ENCODE peak calls at places on chromosomes 16 and 17, in four cellular contexts. Z is RWPE1, S is cardiac muscle cell, R is suprapubic skin. B is an unnamed sample.

GRCh38 chr17:19728114-19728495 is 11.7 kb upstream of the SLC47A2 start:
- DNase-seq in Z (peak; percentile 58), S (peak; percentile 81), R (peak; percentile 95), B (peak; percentile 16)

GRCh38 chr17:67035131-67036083 is 8.9 kb upstream of the CACNG1 start:
- DNase-seq in Z (no peak), S (no peak), R (no peak), B (no peak)

GRCh38 chr17:81395600-81396277 is 482 bp downstream of the BAHCC1 start:
- DNase-seq in Z (no peak), S (no peak), R (no peak), B (no peak)

GRCh38 chr17:17157041-17157440 is 49.1 kb downstream of the PLD6 start:
- DNase-seq in Z (no peak), S (no peak), R (no peak), B (no peak)

GRCh38 chr17:63434951-63435571 is 11.0 kb downstream of the CYB561 start:
- DNase-seq in Z (peak; percentile 80), S (no peak), R (no peak), B (no peak)

GRCh38 chr17:79981661-79982101 is 54.0 kb downstream of the TBC1D16 start:
- DNase-seq in Z (no peak), S (no peak), R (peak; percentile 66), B (no peak)

GRCh38 chr17:66542967-66543525 is 240.6 kb downstream of the PRKCA start:
- DNase-seq in Z (no peak), S (no peak), R (no peak), B (peak; percentile 49)

GRCh38 chr17:77679589-77679988 is 278.9 kb upstream of the TNRC6C start:
- DNase-seq in Z (no peak), S (no peak), R (no peak), B (no peak)

GRCh38 chr16:81626181-81626674 is 152.9 kb upstream of the PLCG2 start:
- DNase-seq in Z (no peak), S (no peak), R (no peak), B (no peak)

GRCh38 chr17:14341866-14342265 is 41.0 kb downstream of the HS3ST3B1 start:
- DNase-seq in Z (no peak), S (peak; percentile 22), R (no peak), B (no peak)

GRCh38 chr16:65934443-65934842 is 432.0 kb upstream of the CDH5 start:
- DNase-seq in Z (no peak), S (no peak), R (no peak), B (no peak)

GRCh38 chr17:78879679-78880186 is 23.3 kb downstream of the CEP295NL start:
- DNase-seq in Z (no peak), S (no peak), R (peak; percentile 92), B (peak; percentile 87)

GRCh38 chr16:48384305-48384981 is 770 bp downstream of the SIAH1 start:
- DNase-seq in Z (peak; percentile 60), S (peak; percentile 85), R (peak; percentile 76), B (peak; percentile 20)

GRCh38 chr17:82960419-82961271 is 118.8 kb upstream of the METRNL start:
- DNase-seq in Z (no peak), S (no peak), R (peak; percentile 79), B (no peak)

GRCh38 chr17:40864661-40865380 is 2.2 kb downstream of the KRT12 start:
- DNase-seq in Z (no peak), S (no peak), R (no peak), B (no peak)

GRCh38 chr17:39530513-39530912 is 69.2 kb downstream of the CDK12 start:
- DNase-seq in Z (no peak), S (no peak), R (no peak), B (no peak)

GRCh38 chr17:82489117-82489516 is 30.4 kb upstream of the FOXK2 start:
- DNase-seq in Z (no peak), S (no peak), R (no peak), B (peak; percentile 12)

GRCh38 chr17:75565066-75565465 is 22.5 kb upstream of the MYO15B start:
- DNase-seq in Z (peak; percentile 71), S (no peak), R (no peak), B (no peak)

GRCh38 chr17:76497979-76498885 is 3.0 kb downstream of the RHBDF2 start:
- DNase-seq in Z (peak; percentile 80), S (peak; percentile 64), R (no peak), B (peak; percentile 84)

GRCh38 chr16:27084296-27085065 is 17.8 kb downstream of the C16orf82 start:
- DNase-seq in Z (no peak), S (no peak), R (no peak), B (no peak)

GRCh38 chr17:4735825-4736651 is 3.6 kb upstream of the ZMYND15 start:
- DNase-seq in Z (no peak), S (no peak), R (no peak), B (no peak)
- TF ChIP-seq CTCF in Z (no peak), S (no peak), R (no peak), B (no peak)

DNA sequence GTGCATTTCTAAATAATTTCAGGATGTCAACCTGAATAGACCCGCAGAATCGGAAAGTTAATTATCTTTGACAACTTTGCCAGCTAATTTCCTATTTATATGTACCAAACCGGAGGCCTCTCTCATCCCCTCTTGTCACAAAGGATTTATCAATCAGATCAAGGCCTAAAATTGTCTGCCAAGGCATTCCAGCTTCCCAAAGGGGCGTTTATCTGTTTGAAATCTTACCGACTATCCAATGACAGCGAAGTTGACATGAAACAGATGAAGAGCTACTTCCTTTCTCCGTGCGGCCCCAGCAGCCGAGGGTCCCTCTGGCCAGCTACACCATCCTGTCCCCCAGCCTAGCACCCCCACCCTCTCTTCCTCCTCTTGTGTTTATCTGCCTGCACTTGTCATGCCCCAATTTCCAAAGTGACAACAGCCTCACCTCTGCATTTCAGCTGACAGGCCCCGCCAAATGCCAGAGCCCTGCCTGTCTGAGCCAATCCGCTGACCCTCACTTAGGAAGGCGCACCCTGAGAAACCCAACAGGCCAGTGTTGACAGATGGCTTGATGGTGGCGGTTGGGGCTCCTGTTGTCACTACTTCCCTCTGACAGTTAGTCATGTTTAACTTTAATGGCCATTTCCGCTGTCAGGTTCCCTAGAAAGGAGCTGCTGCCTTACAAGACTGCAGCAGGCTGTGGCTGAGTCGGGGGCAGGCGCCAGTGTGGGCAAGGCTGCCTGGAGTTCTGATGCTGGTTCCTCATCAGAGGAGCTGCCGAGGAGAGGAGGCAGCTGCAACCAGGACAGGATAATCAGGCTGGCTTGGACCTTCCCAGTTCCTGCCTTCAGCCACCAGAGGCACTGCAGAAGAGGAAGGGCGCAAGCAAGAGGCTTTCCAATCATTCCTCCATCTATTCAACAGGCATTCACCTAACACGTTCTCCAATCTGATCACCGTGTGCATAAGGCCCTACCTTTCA is 223.4 kb upstream of the DYNLRB2 start:
- DNase-seq in Z (no peak), S (peak; percentile 92), R (no peak), B (no peak)
- TF ChIP-seq CTCF in Z (no peak), S (no peak), R (no peak), B (peak; percentile 66)

GRCh38 chr16:3020247-3020603 is at the start of gene TNFRSF12A:
- DNase-seq in Z (peak; percentile 75), S (peak; percentile 92), R (no peak), B (peak; percentile 59)
- TF ChIP-seq CTCF in Z (no peak), S (no peak), R (no peak), B (no peak)

DNA sequence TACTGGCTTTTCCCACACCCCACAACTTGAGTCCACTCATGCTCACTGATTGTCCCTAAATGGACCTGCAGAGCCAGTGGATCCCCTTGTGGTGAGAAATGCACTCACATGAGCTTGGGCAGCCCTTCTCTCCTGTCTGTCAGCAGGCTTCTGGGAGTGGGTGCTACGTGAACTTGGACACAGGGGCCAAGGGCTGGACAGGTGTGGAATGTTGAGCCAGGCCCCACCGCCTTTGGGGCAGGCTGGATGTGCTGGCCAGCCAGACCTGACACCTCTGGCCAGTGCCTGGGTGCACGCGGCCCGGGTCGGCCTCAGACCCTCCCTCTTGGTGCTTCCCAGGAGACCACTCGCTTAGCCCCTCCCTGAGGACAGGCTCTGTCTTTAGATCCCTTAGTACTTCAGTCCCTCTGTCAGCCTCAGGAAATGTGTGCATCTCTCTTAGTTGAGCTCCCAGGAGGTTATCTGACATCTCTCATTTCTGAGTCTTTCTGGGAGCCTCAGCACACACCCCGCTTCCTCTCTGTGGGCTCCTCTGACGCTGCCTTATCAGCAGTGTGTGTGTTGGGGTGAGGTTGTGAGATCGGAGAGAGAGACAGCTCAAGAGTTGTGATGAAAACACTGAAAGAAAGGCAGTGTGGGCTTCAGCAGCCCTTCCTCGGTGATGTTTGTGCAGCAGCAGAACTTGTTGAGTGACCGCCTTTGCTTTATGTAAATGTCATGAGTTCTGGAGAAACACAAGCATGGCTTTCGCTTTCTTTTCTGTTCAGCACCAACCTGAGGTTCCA is 117.0 kb downstream of the RAB11FIP4 start:
- DNase-seq in Z (no peak), S (peak; percentile 52), R (no peak), B (no peak)
- TF ChIP-seq CTCF in Z (no peak), S (peak; percentile 30), R (peak; percentile 15), B (peak; percentile 55)

DNA sequence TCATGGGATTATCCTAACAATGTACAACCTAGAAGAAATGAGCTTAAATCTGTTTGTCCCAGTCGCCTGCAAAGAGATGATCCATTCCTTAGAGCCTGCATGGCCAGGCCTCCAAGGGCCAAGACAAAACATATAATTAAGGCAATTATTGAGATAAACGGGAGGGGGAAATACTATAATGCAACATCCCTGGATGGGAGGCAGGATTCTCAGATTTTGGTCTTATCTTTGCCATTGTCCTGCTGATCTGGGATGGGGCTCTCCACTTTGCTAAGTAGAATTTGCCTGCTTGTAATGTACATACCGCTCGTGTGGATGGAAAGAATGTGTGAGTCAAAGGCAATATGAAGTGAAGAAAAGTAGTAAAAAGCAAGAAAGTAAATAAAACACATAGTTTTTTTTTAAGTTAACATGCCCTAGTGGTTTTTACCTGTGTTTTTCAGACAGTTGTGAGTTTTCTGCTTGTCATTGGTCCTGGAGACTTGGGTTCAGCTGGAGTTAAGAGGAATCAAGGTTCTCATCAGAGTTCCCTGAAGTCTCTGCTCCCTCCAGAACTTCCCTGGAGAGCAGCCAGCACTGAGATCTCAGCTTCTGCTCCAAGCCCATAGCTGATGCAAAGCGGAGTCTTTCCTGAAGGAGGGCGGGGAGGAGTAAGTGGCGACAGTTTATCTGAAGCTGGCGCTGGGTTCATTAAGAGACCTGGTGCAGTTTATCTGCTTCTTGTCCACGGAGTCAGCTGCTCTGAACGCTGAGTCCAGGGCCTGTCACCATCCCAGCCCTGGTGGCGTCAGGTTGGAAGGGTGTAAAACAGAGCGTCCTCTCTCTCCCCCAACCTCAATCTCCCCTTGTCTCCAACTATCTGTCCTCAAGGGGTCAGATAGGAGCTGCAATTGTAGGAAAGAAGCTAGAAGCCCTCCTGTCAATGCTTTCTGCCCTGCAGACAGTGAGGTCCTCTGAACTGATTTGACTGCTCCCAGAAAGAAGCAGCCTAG is 30.1 kb downstream of the HOXB1 start:
- DNase-seq in Z (no peak), S (peak; percentile 95), R (no peak), B (no peak)
- TF ChIP-seq CTCF in Z (no peak), S (peak; percentile 31), R (no peak), B (peak; percentile 12)

GRCh38 chr16:9219811-9220210 is 128.4 kb downstream of the HAPSTR1 start:
- DNase-seq in Z (no peak), S (no peak), R (no peak), B (no peak)

GRCh38 chr16:9226924-9227323 is 135.5 kb downstream of the HAPSTR1 start:
- DNase-seq in Z (no peak), S (no peak), R (no peak), B (no peak)

GRCh38 chr16:9225527-9226316 is 134.3 kb downstream of the HAPSTR1 start:
- DNase-seq in Z (no peak), S (peak; percentile 41), R (no peak), B (no peak)
- TF ChIP-seq CTCF in Z (peak; percentile 13), S (no peak), R (no peak), B (no peak)

DNA sequence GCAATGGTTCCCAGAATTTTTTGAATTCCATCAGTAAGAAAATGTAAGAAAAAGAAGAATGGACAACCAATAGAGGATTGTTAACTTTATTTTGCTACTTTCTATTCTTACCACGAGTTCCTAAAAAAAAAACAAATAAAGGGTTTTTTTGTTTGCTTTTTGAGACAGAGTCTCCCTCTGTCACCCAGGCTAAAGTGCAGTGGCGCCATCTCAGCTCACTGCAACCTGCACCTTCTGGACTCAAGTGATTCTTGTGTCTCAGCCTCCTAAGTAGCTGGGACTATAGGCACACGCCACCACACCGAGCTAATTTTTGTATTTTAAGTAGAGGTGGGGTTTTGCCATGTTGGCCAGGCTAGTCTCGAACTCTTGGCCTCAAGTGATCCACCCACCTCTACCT is 127.7 kb downstream of the VPS53 start:
- DNase-seq in Z (no peak), S (no peak), R (no peak), B (no peak)
- TF ChIP-seq CTCF in Z (no peak), S (no peak), R (no peak), B (no peak)

B was measured in brain microvascular endothelial cell.